ENCODE peak calls at places on chromosomes 16 and 17, in five cellular contexts. M, H, F, G and E are unnamed samples. For H3K36me3, the result is how much of the 10 kb centered on the place peaks cover.

GRCh38 chr16:3059041-3059722 is 6.3 kb upstream of the IL32 start:
- DNase-seq in M (peak), H (peak), F (peak), G (peak), E (peak)

GRCh38 chr16:53457670-53458069 is 23.4 kb downstream of the RBL2 start:
- DNase-seq in M (no peak), H (no peak), F (no peak), G (no peak), E (no peak)

GRCh38 chr17:14037453-14037852 is 31.9 kb upstream of the COX10 start:
- DNase-seq in M (no peak), H (no peak), F (no peak), G (no peak), E (no peak)

GRCh38 chr17:45398800-45399199 is 33.9 kb downstream of the ARHGAP27 start:
- DNase-seq in M (no peak), H (no peak), F (no peak), G (no peak), E (no peak)

GRCh38 chr16:88352261-88353200 is 30.2 kb upstream of the ZNF469 start:
- DNase-seq in M (no peak), H (no peak), F (no peak), G (no peak), E (no peak)

GRCh38 chr17:2055494-2056220 is 754 bp downstream of the HIC1 start:
- DNase-seq in M (peak), H (no peak), F (no peak), G (peak), E (no peak)

GRCh38 chr16:53291757-53292392 is 142.4 kb upstream of the RBL2 start:
- DNase-seq in M (peak), H (no peak), F (peak), G (no peak), E (no peak)

GRCh38 chr16:70474320-70475053 is 20.1 kb downstream of the FCSK start:
- DNase-seq in M (no peak), H (no peak), F (no peak), G (no peak), E (no peak)

GRCh38 chr17:11986939-11987329 is 10.3 kb downstream of the ZNF18 start:
- DNase-seq in M (peak), H (peak), F (peak), G (no peak), E (no peak)

GRCh38 chr16:11118479-11118878 is 137.5 kb downstream of the SOCS1 start:
- DNase-seq in M (peak), H (no peak), F (no peak), G (no peak), E (no peak)

GRCh38 chr17:6064855-6065254 is 5.3 kb upstream of the WSCD1 start:
- DNase-seq in M (no peak), H (no peak), F (no peak), G (no peak), E (no peak)

GRCh38 chr16:63938661-63939060 is 1183.2 kb downstream of the CDH11 start:
- DNase-seq in M (no peak), H (no peak), F (peak), G (no peak), E (no peak)

GRCh38 chr16:81669473-81670350 is 109.4 kb upstream of the PLCG2 start:
- DNase-seq in M (no peak), H (no peak), F (no peak), G (no peak), E (no peak)

GRCh38 chr16:11597268-11597690 is 10.6 kb upstream of the LITAF start:
- DNase-seq in M (no peak), H (no peak), F (no peak), G (peak), E (no peak)

GRCh38 chr16:8756755-8757154 is 40.7 kb downstream of the TMEM186 start:
- DNase-seq in M (no peak), H (no peak), F (no peak), G (peak), E (no peak)

GRCh38 chr17:43952724-43953666 is 745 bp downstream of the PYY start:
- DNase-seq in M (no peak), H (no peak), F (no peak), G (no peak), E (no peak)

GRCh38 chr17:57045868-57046671 is 39.0 kb upstream of the AKAP1 start:
- DNase-seq in M (no peak), H (no peak), F (no peak), G (no peak), E (no peak)

GRCh38 chr17:2929881-2930533 is 133.4 kb downstream of the OR1D5 start:
- DNase-seq in M (peak), H (peak), F (peak), G (no peak), E (no peak)

DNA sequence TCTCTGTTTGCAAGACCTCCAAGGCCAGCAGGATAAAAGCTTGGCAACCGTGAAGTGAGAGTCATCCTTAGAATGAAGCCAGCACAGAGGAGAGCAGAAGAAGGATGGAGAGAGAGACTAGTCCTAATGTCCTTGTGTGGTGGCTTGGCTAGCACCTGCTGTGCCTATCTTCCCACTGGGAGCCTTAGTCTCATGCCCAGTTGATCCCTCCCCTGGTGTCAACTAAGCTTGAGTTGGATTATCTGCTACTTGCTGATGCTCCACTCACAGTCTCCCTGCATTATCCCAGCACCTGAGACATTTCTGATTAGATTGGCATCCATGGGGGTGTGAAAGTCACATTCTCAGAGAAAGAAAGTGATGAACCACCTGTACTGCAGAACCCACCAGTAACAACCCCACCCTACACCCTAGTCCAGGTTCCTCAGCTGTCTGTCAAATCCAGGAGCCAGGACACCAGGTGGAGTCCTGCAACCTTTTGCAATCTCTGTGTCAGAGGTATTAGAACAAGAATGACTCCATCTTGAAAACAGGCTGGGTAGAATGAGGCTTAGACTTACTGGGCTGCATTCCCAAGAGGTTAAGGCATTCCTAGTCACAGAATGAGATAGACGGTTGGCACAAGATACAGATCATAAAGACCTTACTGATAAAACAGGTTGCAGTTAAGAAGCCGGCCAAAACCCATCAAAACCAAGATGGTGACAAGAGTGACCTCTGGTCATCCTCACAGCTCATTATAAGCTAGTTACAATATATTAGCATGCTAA is 460.2 kb upstream of the C16orf82 start:
- DNase-seq in M (no peak), H (no peak), F (no peak), G (no peak), E (no peak)
- TF ChIP-seq CTCF in M (no peak), H (no peak), F (no peak), G (no peak), E (no peak)

DNA sequence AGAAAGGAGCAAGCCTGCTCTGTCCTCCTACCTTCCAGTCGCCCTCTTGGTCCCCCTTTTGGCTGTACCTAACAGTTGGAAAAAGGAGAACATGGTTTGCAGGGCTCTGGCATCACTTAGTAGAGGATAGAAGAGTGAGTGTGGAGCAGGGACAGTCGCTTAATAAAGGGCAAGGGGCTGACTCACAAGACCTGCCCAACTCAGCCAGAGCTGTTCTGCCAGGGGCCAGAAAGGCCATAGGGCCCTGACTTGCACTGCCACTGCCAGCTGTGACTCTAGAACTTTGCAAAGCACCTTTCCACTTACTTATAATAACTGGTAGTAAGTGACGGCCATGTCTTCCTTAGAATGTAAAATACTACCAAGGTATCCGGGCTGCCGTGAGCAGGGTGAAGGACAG is 13.5 kb downstream of the PRMT7 start:
- DNase-seq in M (no peak), H (no peak), F (no peak), G (no peak), E (no peak)
- H3K36me3 ChIP-seq in M (under half), H (under half), F (under half), G (under half), E (under half)

DNA sequence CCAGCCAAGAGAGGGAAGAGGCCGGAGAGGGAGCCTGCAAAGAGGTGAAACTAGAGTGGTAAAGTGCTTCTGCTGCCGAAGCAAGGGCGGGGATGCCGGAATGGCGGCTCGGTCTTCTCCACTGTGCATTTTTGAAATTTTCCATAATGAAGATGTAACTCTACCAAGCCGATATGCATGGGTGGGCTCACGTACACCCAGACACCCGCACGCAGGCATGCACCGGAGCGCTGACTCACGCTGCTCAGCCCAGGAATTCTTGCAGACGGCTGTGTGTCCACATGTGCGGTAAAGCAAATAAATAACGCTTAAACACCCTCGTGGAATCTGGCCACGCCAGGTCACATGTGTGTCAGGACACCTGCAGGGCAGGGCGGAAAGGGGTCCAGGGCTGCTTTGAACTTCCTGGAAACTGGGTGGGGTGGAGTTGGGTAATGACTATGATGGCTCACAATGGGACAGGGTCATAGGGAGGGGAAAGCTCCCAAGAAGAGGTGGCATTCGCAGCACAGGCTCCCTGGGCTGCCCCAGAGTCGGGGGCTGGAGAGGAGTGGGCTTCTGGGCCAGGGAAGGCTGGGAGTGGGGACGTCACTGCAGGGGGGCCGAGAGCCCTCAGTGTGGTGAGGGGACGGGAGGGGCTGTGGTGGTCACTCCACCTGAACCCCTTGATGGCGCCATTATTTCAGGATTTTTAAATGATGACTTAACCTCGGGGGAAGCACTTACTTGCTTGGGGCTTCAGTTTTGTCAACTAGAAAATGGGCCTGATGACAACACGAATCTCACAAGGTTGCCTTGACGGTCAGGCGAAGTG is 265.5 kb downstream of the PARN start:
- DNase-seq in M (peak), H (no peak), F (peak), G (no peak), E (no peak)
- TF ChIP-seq CTCF in M (no peak), H (no peak), F (no peak), G (no peak), E (no peak)

GRCh38 chr17:80315517-80316182 is 55.0 kb downstream of the RNF213 start:
- DNase-seq in M (no peak), H (no peak), F (no peak), G (peak), E (no peak)

GRCh38 chr17:80316431-80316830 is 55.8 kb downstream of the RNF213 start:
- DNase-seq in M (no peak), H (no peak), F (no peak), G (peak), E (no peak)

GRCh38 chr17:80318166-80318565 is 57.5 kb downstream of the RNF213 start:
- DNase-seq in M (no peak), H (no peak), F (no peak), G (peak), E (no peak)

GRCh38 chr17:80317706-80317980 is 57.0 kb downstream of the RNF213 start:
- DNase-seq in M (no peak), H (no peak), F (no peak), G (no peak), E (no peak)

GRCh38 chr17:80316927-80317705 is 56.5 kb downstream of the RNF213 start:
- DNase-seq in M (no peak), H (no peak), F (no peak), G (peak), E (no peak)
- H3K36me3 ChIP-seq in M (half or more), H (under half), F (under half), G (under half), E (under half)

GRCh38 chr16:23676924-23677480 is 1.7 kb upstream of the PLK1 start:
- DNase-seq in M (no peak), H (no peak), F (no peak), G (no peak), E (no peak)

GRCh38 chr16:23678430-23679273 is at the start of gene PLK1:
- DNase-seq in M (peak), H (peak), F (peak), G (peak), E (peak)

GRCh38 chr16:23682181-23682580 is 3.5 kb downstream of the PLK1 start:
- DNase-seq in M (peak), H (no peak), F (no peak), G (no peak), E (no peak)

GRCh38 chr16:23679986-23680336 is 1.3 kb downstream of the PLK1 start:
- DNase-seq in M (no peak), H (no peak), F (no peak), G (no peak), E (no peak)

DNA sequence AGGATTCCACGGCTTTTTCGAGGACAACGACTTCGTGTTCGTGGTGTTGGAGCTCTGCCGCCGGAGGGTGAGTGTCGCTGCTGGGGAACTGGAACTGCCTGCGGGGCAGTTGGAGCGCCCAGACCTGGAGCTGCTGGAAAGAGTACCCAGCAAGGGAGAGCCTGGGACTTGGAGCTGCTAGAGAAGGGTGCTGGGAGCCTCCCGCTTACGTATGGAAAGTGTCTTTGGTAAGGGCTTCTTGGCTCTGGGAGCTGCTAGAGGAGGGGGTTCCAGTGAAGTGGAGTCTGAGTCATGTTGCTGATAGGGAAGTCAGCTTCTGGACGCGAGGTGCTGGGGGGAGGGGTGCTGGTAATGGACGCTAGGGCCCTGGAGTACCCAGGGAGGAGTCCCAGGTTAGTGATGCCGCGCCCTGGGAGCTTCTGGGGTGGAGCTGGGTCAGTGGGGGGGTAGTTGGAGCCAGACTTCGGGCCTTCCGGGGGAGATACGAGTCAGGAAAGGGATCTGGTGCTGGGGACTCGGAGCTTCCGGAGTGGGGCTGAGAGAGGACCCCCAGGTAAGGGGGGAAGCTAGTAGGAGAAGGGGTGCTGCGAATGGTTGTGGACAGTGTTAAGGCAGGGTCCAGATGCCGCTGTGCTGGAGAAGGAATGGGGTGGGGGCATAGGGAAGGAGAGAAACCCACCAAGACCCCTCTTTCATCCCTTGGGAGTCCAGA is 741 bp downstream of the PLK1 start:
- DNase-seq in M (peak), H (peak), F (peak), G (no peak), E (no peak)
- TF ChIP-seq CTCF in M (no peak), H (no peak), F (no peak), G (no peak), E (no peak)

DNA sequence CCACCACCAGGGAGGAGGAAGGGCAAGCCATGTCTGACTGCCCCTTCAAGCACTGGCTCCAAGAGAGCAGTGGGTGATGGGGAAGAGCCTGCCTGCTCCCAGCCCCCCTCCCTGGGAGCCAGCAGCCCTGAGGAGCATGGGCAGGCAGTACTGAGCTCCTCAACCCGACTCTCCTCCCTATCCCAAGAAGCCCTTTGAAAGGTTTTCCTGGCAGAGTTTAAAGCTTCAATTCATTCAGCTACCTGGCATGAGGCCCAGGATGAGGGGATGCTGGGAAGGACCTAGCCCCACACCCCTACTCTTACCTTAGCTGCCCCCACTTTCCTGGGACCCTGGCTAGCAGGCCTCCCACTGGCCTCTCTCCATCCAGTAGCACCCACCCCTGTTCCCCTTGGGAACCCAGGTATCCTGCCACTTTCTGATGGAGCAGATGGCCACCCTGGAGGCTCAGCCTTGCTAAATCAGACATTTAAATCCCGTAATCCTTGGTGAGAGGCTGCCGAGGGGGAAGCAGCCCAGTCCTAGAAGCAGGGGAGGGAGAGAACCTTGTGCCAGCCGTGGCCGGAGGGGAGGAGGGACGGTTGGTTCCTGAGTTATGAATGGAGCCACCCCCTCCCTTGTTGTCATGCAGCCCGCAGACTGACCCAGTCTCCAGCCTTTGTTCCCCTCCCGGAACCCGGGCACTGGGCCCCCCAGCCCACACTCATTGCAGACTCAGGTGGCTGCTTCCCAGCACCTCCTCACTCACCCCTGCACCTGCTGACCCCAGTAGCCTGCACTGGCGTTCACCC is 17.1 kb downstream of the ATP1B2 start:
- DNase-seq in M (no peak), H (no peak), F (no peak), G (no peak), E (no peak)
- H3K36me3 ChIP-seq in M (under half), H (under half), F (under half), G (under half), E (under half)